ENCODE peak calls at places on chromosomes 13 and 19, in four cellular contexts. J is stomach, C is PC-9, E is PC-3. T is an unnamed sample.

GRCh38 chr19:954672-955494 is 29.0 kb downstream of the ARID3A start:
- DNase-seq in J (no peak), C (no peak), E (no peak), T (no peak)

GRCh38 chr19:927044-927706 is 1.3 kb downstream of the ARID3A start:
- DNase-seq in J (peak), C (no peak), E (no peak), T (no peak)

GRCh38 chr19:1466461-1467227 is 12.4 kb downstream of the C19orf25 start:
- DNase-seq in J (no peak), C (no peak), E (no peak), T (no peak)

GRCh38 chr19:15633122-15633521 is 7.6 kb upstream of the CYP4F3 start:
- DNase-seq in J (no peak), C (no peak), E (no peak), T (no peak)

GRCh38 chr13:72960541-72960940 is 98.3 kb upstream of the KLF5 start:
- DNase-seq in J (no peak), C (no peak), E (peak), T (peak)

GRCh38 chr13:113880651-113881611 is 17.1 kb upstream of the GAS6 start:
- DNase-seq in J (no peak), C (no peak), E (no peak), T (no peak)

GRCh38 chr13:65505941-65506340 is 1724.2 kb downstream of the PCDH9 start:
- DNase-seq in J (no peak), C (no peak), E (no peak), T (no peak)

GRCh38 chr19:21143846-21144245 is 2.0 kb downstream of the ZNF431 start:
- DNase-seq in J (no peak), C (peak), E (no peak), T (no peak)

GRCh38 chr13:98207411-98207810 is 30.3 kb upstream of the RNF113B start:
- DNase-seq in J (no peak), C (no peak), E (no peak), T (no peak)

GRCh38 chr13:32642316-32642715 is 56.1 kb downstream of the PDS5B start:
- DNase-seq in J (no peak), C (no peak), E (no peak), T (no peak)

GRCh38 chr13:113407531-113408393 is 43.8 kb upstream of the GRTP1 start:
- DNase-seq in J (no peak), C (no peak), E (no peak), T (no peak)

GRCh38 chr13:81381560-81381959 is 1040.6 kb upstream of the SPRY2 start:
- DNase-seq in J (no peak), C (no peak), E (no peak), T (no peak)

GRCh38 chr13:108060111-108060510 is 155.2 kb downstream of the LIG4 start:
- DNase-seq in J (no peak), C (no peak), E (no peak), T (no peak)

GRCh38 chr19:30153326-30154210 is 211.5 kb downstream of the URI1 start:
- DNase-seq in J (no peak), C (no peak), E (no peak), T (no peak)

GRCh38 chr13:105655046-105655445 is 880.4 kb downstream of the EFNB2 start:
- DNase-seq in J (no peak), C (no peak), E (peak), T (no peak)

GRCh38 chr13:25171517-25172302 is at the start of gene AMER2:
- DNase-seq in J (no peak), C (no peak), E (no peak), T (no peak)

GRCh38 chr13:34878354-34878753 is 63.7 kb upstream of the NBEA start:
- DNase-seq in J (no peak), C (no peak), E (no peak), T (no peak)

GRCh38 chr13:51644649-51645048 is 60.4 kb downstream of the WDFY2 start:
- DNase-seq in J (no peak), C (peak), E (peak), T (no peak)

GRCh38 chr19:34393031-34393430 is 11.2 kb upstream of the PDCD2L start:
- DNase-seq in J (no peak), C (no peak), E (no peak), T (no peak)

DNA sequence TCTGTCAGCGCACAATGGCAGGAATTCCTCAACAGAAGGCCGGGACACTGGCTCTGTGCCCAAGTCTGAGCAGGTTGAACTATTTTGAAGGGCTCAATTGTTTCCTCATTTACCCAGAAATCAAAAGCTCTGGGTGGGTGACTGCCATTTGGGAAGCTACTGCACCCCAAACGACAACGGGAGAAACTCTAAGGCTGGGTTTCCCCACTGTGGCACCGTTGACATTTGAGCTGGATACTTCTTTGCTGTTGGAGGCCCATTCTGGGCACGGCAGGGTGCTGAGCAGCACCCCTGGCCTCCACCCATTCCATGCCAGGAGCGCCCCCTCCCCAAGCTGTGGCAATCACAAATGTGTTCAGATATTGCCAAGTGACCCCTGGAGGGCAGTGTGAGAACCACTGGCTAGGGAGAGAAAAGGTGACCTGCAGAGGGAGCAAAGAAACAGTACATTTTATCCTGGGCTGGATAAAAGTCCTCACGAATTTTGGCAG is 62.5 kb downstream of the RFX2 start:
- DNase-seq in J (no peak), C (no peak), E (peak), T (no peak)
- TF ChIP-seq CTCF in J (peak), C (peak), E (peak), T (peak)

GRCh38 chr13:35984287-35984686 is 146.9 kb downstream of the DCLK1 start:
- DNase-seq in J (no peak), C (no peak), E (no peak), T (no peak)
- TF ChIP-seq CTCF in J (no peak), C (no peak), E (no peak), T (no peak)

DNA sequence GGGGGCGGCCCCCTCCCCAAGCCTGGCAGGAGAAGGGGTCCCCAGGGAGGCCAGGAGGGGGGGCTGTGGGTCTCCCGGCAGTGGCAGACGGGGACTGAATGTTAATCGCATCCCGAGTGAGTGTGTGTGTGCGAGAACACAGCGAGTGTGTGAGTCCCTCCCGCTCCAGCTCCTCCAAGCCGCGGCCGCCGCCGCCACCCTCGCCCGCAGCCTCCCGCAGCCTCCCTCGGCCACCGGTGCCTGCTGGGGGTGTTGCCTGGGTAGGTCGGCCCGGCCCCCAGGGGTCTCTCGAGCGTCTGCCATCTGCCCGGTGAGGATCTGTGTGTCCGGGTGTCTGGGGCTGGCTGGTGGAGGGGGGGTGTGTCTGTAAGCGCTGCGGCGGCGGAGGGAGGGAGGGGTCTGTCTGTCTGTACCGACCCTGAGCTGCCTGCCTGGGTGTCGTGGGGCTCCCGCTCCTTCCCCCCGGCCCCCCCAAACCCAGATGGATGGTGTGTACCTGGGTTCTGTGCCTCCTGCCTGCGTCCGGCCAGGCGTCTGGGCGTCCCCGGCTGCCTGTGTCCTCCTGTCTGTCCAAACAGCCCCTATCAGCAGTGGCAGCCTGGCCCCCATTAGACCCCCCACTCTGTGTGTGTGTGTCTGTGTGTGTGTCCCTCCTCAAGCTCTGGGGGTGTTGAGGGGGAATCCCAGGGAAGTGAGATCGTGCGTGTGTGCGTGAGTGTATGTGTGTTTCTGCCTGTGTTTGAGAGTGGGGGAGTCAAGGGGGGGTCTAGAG is at the start of gene GRIN2D:
- DNase-seq in J (no peak), C (peak), E (peak), T (no peak)
- TF ChIP-seq CTCF in J (no peak), C (no peak), E (no peak), T (no peak)

GRCh38 chr19:18588611-18589379 is at the start of gene REX1BD:
- DNase-seq in J (peak), C (peak), E (peak), T (peak)

GRCh38 chr19:18587962-18588610 is 512 bp upstream of the REX1BD start:
- DNase-seq in J (no peak), C (no peak), E (no peak), T (no peak)

GRCh38 chr19:18589380-18590272 is 1.0 kb downstream of the REX1BD start:
- DNase-seq in J (peak), C (peak), E (peak), T (peak)

GRCh38 chr19:18591735-18592385 is 3.3 kb downstream of the REX1BD start:
- DNase-seq in J (no peak), C (no peak), E (no peak), T (no peak)

DNA sequence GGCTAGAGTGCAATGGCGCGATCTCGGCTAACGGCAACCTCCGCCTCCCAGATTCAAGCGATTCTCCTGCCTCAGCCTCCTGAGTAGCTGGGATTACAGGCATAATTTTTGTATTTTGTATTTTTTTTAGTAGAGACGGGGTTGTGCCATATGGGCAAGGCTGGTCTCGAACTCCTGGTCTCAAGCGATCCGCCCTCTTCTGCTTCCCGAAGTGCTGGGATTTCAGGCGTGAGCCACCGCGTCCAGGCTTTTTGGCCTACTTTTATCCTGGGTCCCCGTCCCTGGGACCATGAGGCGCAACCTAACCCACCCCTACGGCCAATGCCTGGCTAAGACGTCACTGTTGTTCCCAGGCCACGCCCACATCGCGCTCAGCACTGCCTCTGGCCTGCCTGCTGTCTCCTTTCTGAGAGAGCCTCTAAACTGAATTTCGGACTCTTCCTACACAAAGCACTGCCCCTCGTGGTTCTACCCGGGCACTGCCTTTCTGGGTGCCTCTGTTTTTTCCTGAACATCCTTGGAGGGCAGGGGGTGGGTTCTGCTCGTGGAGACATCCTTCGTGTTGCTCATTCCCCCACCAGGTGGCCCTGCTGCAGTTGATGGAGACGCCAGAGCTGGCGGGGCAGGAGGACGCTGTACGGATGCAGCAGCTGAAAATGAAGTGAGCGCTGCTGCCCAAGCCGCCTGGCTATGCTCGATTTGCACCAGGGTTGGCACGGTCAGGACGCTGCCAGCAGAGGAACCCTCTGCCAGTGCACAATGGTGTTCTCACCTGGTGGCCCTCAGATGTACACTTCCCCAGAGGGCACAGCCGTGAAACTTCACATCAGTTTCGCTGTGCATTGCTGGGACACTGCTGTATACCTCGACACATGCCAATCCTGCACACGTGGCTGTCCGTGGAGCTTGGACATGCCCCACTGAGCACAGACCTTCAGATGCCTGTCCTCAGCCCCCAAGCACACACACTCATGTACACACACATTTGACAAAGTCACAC is 2.0 kb downstream of the REX1BD start:
- DNase-seq in J (no peak), C (no peak), E (no peak), T (no peak)
- TF ChIP-seq CTCF in J (no peak), C (no peak), E (no peak), T (no peak)

GRCh38 chr19:55096061-55096701 is 20.5 kb downstream of the EPS8L1 start:
- DNase-seq in J (no peak), C (no peak), E (no peak), T (no peak)

GRCh38 chr19:55101261-55101660 is 16.2 kb downstream of the PPP1R12C start:
- DNase-seq in J (no peak), C (no peak), E (no peak), T (no peak)

GRCh38 chr19:55097864-55098715 is 19.3 kb downstream of the PPP1R12C start:
- DNase-seq in J (no peak), C (no peak), E (no peak), T (no peak)

GRCh38 chr19:55099557-55100506 is 17.6 kb downstream of the PPP1R12C start:
- DNase-seq in J (no peak), C (no peak), E (peak), T (no peak)

DNA sequence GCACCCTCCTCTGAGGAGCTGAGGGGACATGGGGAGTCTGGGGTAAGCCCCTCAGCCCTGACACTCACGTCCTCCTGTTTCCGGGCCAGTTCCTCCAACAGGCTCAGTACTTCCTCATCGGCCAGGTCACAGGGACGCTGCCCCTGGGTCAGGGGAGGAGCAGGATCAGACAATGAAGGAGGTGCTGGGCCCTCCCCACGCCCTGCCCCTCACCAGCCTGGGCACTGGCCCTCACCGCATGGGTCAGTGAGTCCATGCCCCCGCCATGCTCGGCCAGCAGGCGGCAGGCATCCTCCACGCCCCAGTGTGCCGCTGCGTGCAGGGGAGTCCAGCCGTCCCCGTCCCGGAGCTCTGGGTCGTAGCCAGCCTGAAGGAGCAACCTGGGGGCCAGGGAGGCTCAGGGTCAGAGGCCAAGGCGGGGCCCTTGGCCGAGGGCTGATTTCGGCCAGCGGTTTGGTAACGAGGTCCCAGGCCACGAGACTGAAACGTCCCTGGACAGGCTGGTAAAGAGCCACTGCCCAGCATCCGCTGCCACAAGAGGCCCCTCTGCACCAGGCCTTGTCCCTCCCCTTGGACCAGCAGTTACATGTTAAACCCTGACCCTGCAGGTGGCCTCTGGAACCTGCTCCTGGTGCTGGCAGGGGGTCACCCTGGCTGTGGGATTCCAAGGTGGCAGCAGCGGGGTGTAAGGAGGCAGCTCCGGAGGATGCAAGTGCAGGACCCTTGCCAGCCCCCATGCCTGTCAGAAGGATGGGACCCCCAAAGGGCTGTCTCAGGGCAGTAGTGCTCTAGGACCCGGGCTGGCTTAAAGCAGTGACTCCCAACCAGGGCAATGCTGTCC is 18.5 kb downstream of the PPP1R12C start:
- DNase-seq in J (no peak), C (no peak), E (no peak), T (no peak)
- TF ChIP-seq CTCF in J (no peak), C (no peak), E (peak), T (no peak)

DNA sequence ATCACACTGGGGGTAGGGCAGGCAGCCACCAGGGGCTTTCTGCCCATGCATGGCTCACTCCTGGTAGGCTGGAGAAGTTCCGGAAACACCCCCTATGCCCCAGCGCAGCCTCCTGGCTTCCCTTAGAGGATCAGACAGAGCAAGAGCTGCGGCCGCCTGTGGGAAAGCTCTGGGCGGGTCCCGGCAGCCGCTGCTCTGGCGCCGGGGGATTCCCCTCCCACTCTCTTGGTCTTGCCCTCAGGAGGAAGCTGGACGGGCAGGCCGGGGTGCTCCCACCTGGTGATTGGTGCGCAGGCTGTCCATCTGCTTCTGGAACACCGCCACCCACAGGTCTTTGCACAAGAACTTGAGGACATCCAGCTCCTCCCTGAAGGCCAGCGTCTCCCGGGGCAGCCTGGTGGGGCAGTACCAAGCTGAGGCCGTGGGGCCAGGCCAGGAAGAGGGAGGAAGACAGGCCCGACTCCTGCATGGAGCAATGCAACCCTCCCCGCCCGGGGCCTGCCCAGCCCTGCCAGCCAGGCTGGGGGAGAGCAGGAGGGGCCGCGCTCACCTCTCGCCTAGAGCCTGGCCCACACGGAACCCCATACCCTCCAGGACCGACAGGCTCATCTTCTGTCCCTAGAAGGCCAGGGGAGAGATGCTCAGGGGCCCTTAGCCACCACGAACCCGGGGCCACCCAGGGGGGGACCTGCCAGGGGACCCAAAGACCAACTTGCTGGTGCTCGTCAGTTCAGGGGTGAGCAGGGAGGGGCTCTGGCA is 4.0 kb upstream of the NKPD1 start:
- DNase-seq in J (peak), C (peak), E (no peak), T (peak)
- TF ChIP-seq CTCF in J (no peak), C (no peak), E (no peak), T (no peak)

GRCh38 chr13:79837741-79838450 is 356.9 kb downstream of the NDFIP2 start:
- DNase-seq in J (no peak), C (no peak), E (peak), T (no peak)

GRCh38 chr13:79831556-79831955 is 350.6 kb downstream of the NDFIP2 start:
- DNase-seq in J (no peak), C (no peak), E (no peak), T (no peak)

GRCh38 chr13:79830945-79831344 is 350.0 kb downstream of the NDFIP2 start:
- DNase-seq in J (no peak), C (no peak), E (no peak), T (no peak)

GRCh38 chr13:79830426-79830825 is 349.5 kb downstream of the NDFIP2 start:
- DNase-seq in J (no peak), C (no peak), E (no peak), T (no peak)

DNA sequence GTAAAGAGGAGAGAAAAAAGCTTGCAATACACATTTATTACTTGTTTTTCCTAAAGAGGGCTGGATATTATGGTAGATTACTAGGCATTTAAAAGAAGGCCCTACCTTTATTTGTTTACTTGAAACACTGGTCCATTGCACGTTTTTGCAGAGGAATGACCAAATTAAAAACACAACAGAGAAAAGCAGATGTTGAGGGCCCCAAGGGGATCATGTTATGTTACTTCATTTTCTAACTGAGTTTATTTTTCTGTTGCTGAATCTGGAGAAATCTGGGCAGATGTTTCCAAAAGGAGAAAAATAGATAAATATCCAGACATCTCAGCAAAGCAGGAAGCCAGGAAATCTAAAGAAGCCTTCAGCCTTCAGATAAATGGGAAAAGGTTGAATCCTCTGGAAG is 353.0 kb downstream of the NDFIP2 start:
- DNase-seq in J (no peak), C (no peak), E (no peak), T (no peak)
- TF ChIP-seq CTCF in J (no peak), C (no peak), E (no peak), T (no peak)

GRCh38 chr13:109145631-109146030 is 516.2 kb downstream of the MYO16 start:
- DNase-seq in J (peak), C (peak), E (peak), T (no peak)
- TF ChIP-seq CTCF in J (peak), C (peak), E (peak), T (peak)

T was measured in LNCaP clone FGC.